ENCODE peak calls at places on chromosomes 6 and 20, in five cellular contexts. D is stimulated activated CD8-positive, alpha-beta memory T cell treated with anti-CD3 and anti-CD28 coated beads, Interleukin-7, amount 100 ng/mL, for 1 hour; F is hippocampal formation; U is hypothalamus; W is CD8-positive, alpha-beta memory T cell. Q is an unnamed sample.

GRCh38 chr6:136103763-136104311 is 146.3 kb downstream of the MTFR2 start:
- DNase-seq in D (no peak), F (peak), U (no peak), W (no peak), Q (peak)

GRCh38 chr6:112298816-112299281 is 44.5 kb upstream of the LAMA4 start:
- DNase-seq in D (no peak), F (no peak), U (no peak), W (no peak), Q (no peak)

GRCh38 chr20:14337400-14338171 is at the start of gene FLRT3:
- DNase-seq in D (no peak), F (peak), U (peak), W (no peak), Q (peak)

GRCh38 chr6:12350644-12351173 is 60.5 kb downstream of the EDN1 start:
- DNase-seq in D (no peak), F (no peak), U (no peak), W (no peak), Q (no peak)

GRCh38 chr6:83861077-83861476 is 1.6 kb downstream of the CYB5R4 start:
- DNase-seq in D (no peak), F (no peak), U (no peak), W (no peak), Q (no peak)

GRCh38 chr6:134123666-134124208 is 71.3 kb upstream of the SLC2A12 start:
- DNase-seq in D (no peak), F (no peak), U (no peak), W (no peak), Q (peak)

GRCh38 chr20:17225891-17226409 is 890 bp upstream of the PCSK2 start:
- DNase-seq in D (no peak), F (no peak), U (no peak), W (no peak), Q (peak)

GRCh38 chr20:47775039-47775438 is 10.2 kb downstream of the SULF2 start:
- DNase-seq in D (no peak), F (no peak), U (no peak), W (no peak), Q (no peak)

GRCh38 chr20:50273601-50274491 is 83.2 kb downstream of the CEBPB start:
- DNase-seq in D (no peak), F (no peak), U (no peak), W (no peak), Q (no peak)

GRCh38 chr20:13554706-13555105 is 84.0 kb downstream of the TASP1 start:
- DNase-seq in D (no peak), F (no peak), U (no peak), W (no peak), Q (no peak)

GRCh38 chr6:3147914-3148757 is 9.2 kb downstream of the TUBB2A start:
- DNase-seq in D (no peak), F (no peak), U (no peak), W (no peak), Q (no peak)